ENCODE peak calls at places on chromosomes 7 and 10, in five cellular contexts. H, W, T, E and V are unnamed samples.

GRCh38 chr7:519974-520458 is 370 bp upstream of the PDGFA start:
- DNase-seq in W (peak), T (no peak), H (no peak), E (peak), V (no peak)

GRCh38 chr7:7183833-7184463 is 1.6 kb downstream of the C1GALT1 start:
- DNase-seq in W (no peak), T (no peak), H (no peak), E (no peak), V (no peak)

GRCh38 chr10:90930971-90931841 is 10.3 kb upstream of the ANKRD1 start:
- DNase-seq in T (peak), E (no peak), W (no peak), H (no peak), V (no peak)

GRCh38 chr7:16702433-16702832 is 51.1 kb upstream of the TSPAN13 start:
- DNase-seq in E (no peak), H (no peak), T (peak), W (no peak), V (no peak)

GRCh38 chr7:15709978-15710377 is 23.5 kb upstream of the MEOX2 start:
- DNase-seq in H (no peak), E (no peak), T (no peak), W (no peak), V (no peak)

GRCh38 chr7:44196450-44196872 is 4.3 kb upstream of the YKT6 start:
- DNase-seq in E (peak), T (peak), H (no peak), W (peak), V (peak)

GRCh38 chr10:132419631-132420468 is 22.9 kb downstream of the PWWP2B start:
- DNase-seq in H (no peak), T (no peak), E (no peak), W (no peak), V (no peak)

GRCh38 chr7:116499168-116500070 is at the start of gene CAV2:
- DNase-seq in H (no peak), T (no peak), W (peak), E (peak), V (peak)

GRCh38 chr7:27115161-27116018 is 12.9 kb upstream of the HOXA2 start:
- DNase-seq in T (no peak), H (no peak), E (no peak), W (peak), V (peak)

GRCh38 chr10:124448696-124449169 is 1.1 kb downstream of the NKX1-2 start:
- DNase-seq in E (no peak), W (peak), T (no peak), H (no peak), V (no peak)

GRCh38 chr7:37068902-37069301 is 344.6 kb upstream of the AOAH start:
- DNase-seq in E (no peak), W (no peak), T (no peak), H (no peak), V (no peak)

GRCh38 chr7:56091591-56091990 is 1.2 kb downstream of the PHKG1 start:
- DNase-seq in W (no peak), H (no peak), T (no peak), E (no peak), V (no peak)

GRCh38 chr10:74021248-74022055 is 23.5 kb downstream of the VCL start:
- DNase-seq in H (no peak), T (no peak), W (no peak), E (peak), V (no peak)

GRCh38 chr7:36979810-36980248 is 255.5 kb upstream of the AOAH start:
- DNase-seq in E (no peak), T (no peak), W (no peak), H (no peak), V (no peak)

GRCh38 chr7:143372070-143372469 is 9.1 kb upstream of the ZYX start:
- DNase-seq in T (no peak), E (no peak), W (no peak), H (no peak), V (no peak)

GRCh38 chr7:47337531-47337930 is 244.4 kb downstream of the TNS3 start:
- DNase-seq in T (no peak), W (no peak), H (peak), E (no peak), V (no peak)

GRCh38 chr10:130353928-130354327 is 217.7 kb downstream of the GLRX3 start:
- DNase-seq in H (no peak), W (no peak), T (no peak), E (no peak), V (no peak)
- TF ChIP-seq RAD21 in H (no peak), W (no peak), T (no peak), E (no peak), V (no peak)

DNA sequence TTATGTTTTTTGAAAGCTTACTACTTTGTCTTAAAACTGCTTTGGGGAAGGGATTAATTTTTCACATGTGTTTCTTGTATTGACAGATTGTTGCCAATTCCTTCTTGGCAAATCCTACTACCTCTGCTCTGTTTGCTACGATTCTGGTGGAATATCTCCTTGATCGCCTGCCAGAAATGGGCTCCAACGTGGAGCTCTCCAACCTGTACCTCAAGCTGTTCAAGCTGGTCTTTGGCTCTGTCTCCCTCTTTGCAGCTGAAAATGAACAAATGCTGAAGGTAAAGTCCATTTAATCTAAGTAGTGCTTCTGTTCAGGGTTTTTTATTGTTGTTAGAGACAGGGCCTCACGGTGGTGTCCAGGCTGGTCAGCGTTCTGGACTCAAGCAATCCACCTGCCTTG is 33.6 kb downstream of the TRRAP start:
- DNase-seq in H (no peak), E (no peak), T (no peak), W (no peak), V (no peak)
- TF ChIP-seq POLR2AphosphoS5 in H (no peak), E (no peak), T (no peak), W (no peak), V (no peak)

GRCh38 chr10:102003541-102003940 is 52.4 kb downstream of the ARMH3 start:
- DNase-seq in E (no peak), H (no peak), W (no peak), T (no peak), V (no peak)

GRCh38 chr10:101997803-101998202 is 58.2 kb downstream of the ARMH3 start:
- DNase-seq in H (no peak), T (no peak), W (no peak), E (no peak), V (no peak)

GRCh38 chr10:102004376-102004775 is 51.6 kb downstream of the ARMH3 start:
- DNase-seq in W (no peak), E (no peak), H (no peak), T (no peak), V (no peak)

GRCh38 chr10:101995451-101996063 is 60.4 kb downstream of the ARMH3 start:
- DNase-seq in E (no peak), W (no peak), H (no peak), T (peak), V (no peak)

DNA sequence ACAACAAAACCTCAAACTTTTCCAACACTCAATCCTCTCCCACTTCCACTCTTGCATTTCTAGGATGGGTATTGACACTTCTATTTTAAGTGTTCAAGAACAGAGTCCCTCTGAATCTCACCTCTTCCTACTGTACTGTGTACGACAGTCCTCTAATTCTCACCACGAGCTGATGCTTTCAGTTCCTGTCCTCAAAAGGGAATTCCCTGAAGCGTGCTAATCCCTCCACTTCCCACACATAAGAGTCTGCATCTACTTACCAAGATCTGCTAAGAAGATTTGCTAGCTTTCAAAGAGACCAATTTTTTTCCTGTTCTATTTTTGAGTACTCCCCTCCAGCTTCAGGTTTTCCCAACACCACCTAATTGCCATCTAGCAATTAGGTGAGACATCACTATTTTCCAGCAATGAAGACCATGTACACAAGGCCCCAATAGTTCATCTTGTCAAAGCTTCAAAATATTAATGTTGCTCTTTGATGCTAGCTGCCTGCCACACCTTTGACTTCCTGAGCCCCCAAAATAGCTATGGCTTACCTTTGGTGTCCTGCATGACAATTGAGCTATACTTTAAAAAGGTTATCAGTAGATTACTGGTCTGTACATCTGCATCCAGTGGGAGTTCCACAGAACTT is 54.4 kb downstream of the ARMH3 start:
- DNase-seq in W (no peak), T (no peak), H (peak), E (no peak), V (no peak)
- TF ChIP-seq POLR2A in W (no peak), T (no peak), H (no peak), E (no peak), V (no peak)

GRCh38 chr7:35726654-35727053 is 31.7 kb upstream of the HERPUD2 start:
- DNase-seq in T (no peak), W (no peak), E (no peak), H (no peak), V (no peak)
- TF ChIP-seq RAD21 in T (no peak), W (no peak), E (no peak), H (no peak), V (no peak)

DNA sequence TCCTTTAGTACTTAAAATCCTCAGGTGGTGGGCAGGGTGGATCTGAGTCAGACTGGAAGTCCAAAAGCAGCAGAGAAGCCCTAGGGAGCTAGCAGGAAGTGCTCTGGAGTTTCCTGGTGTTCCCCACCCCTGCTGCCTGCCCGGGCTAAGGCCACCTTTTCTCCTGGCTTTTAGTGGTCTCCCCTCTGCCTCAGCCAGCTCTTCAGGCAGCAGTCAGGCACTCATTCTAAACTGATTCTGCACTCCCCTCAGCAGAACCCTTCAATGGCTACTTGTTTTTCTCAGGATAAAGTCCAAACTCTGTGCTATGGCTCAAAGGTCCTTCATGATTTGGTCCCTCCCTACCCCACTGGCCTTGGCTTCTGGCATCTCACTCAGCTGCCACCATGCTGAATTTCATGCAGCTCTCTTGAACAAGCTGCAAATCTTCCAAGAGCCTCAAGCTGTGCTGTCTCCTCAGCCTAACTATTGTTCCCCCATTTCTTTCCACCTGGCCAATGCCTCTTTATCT is 28.9 kb upstream of the DNMBP start:
- DNase-seq in W (no peak), T (peak), E (no peak), H (no peak), V (no peak)
- TF ChIP-seq POLR2AphosphoS5 in W (no peak), T (peak), E (no peak), H (no peak), V (no peak)

GRCh38 chr10:29879862-29880261 is 179.5 kb downstream of the JCAD start:
- DNase-seq in H (no peak), E (no peak), W (no peak), T (no peak), V (no peak)
- TF ChIP-seq POLR2A in H (no peak), E (no peak), W (no peak), T (no peak), V (no peak)

GRCh38 chr10:62492870-62493180 is 118.7 kb downstream of the ZNF365 start:
- DNase-seq in H (no peak), W (no peak), T (no peak), E (no peak), V (no peak)

GRCh38 chr10:62496925-62497324 is 122.8 kb downstream of the ZNF365 start:
- DNase-seq in H (no peak), T (no peak), W (no peak), E (no peak), V (no peak)

GRCh38 chr10:62491597-62491996 is 117.4 kb downstream of the ZNF365 start:
- DNase-seq in E (no peak), W (no peak), H (no peak), T (peak), V (no peak)

GRCh38 chr10:62492012-62492869 is 118.1 kb downstream of the ZNF365 start:
- DNase-seq in H (peak), E (no peak), W (no peak), T (peak), V (peak)
- TF ChIP-seq RAD21 in H (peak), E (peak), W (peak), T (no peak), V (peak)